ENCODE peak calls at places on chromosome 3, in four cellular contexts. C is GM06990, E is BJ, B is endodermal cell. L is an unnamed sample.

GRCh38 chr3:113495035-113495434 is 19.9 kb downstream of the SPICE1 start:
- DNase-seq in B (peak), E (no peak), C (no peak), L (peak)

GRCh38 chr3:120170223-120170622 is 76.0 kb upstream of the GSK3B start:
- DNase-seq in E (peak), B (no peak), C (no peak), L (peak)

GRCh38 chr3:175805825-175806224 is 946.7 kb downstream of the NAALADL2 start:
- DNase-seq in B (no peak), E (no peak), C (no peak), L (no peak)

GRCh38 chr3:128619146-128619890 is 31.3 kb downstream of the RPN1 start:
- DNase-seq in C (no peak), E (no peak), B (no peak), L (peak)

GRCh38 chr3:40741729-40742128 is 217.0 kb downstream of the ZNF621 start:
- DNase-seq in C (no peak), E (no peak), B (no peak), L (peak)

GRCh38 chr3:160678447-160678846 is 1.5 kb downstream of the ARL14 start:
- DNase-seq in B (no peak), E (no peak), C (no peak), L (peak)

GRCh38 chr3:178397836-178398235 is 138.4 kb upstream of the KCNMB2 start:
- DNase-seq in B (no peak), E (no peak), C (no peak), L (no peak)

GRCh38 chr3:128041378-128041777 is 10.9 kb upstream of the SEC61A1 start:
- DNase-seq in B (no peak), E (no peak), C (no peak), L (no peak)

GRCh38 chr3:143445118-143445517 is 325.5 kb downstream of the CHST2 start:
- DNase-seq in E (no peak), C (no peak), B (no peak), L (no peak)

GRCh38 chr3:38108649-38109579 is 28.0 kb downstream of the ACAA1 start:
- DNase-seq in C (no peak), B (peak), E (no peak), L (no peak)

GRCh38 chr3:160686955-160687535 is 10.1 kb downstream of the ARL14 start:
- DNase-seq in C (no peak), E (no peak), B (no peak), L (peak)

GRCh38 chr3:136659253-136659652 is 92.9 kb downstream of the STAG1 start:
- DNase-seq in C (no peak), B (peak), E (peak), L (peak)

GRCh38 chr3:186107148-186108105 is 1.5 kb downstream of the ETV5 start:
- DNase-seq in B (peak), E (no peak), C (peak), L (peak)

GRCh38 chr3:15858547-15859506 is 61.0 kb upstream of the ANKRD28 start:
- DNase-seq in C (peak), B (peak), E (no peak), L (no peak)

GRCh38 chr3:72230774-72231379 is 445.9 kb upstream of the PROK2 start:
- DNase-seq in B (no peak), C (no peak), E (peak), L (no peak)
- H3K4me3 ChIP-seq in B (no peak), C (no peak), E (no peak), L (no peak)

DNA sequence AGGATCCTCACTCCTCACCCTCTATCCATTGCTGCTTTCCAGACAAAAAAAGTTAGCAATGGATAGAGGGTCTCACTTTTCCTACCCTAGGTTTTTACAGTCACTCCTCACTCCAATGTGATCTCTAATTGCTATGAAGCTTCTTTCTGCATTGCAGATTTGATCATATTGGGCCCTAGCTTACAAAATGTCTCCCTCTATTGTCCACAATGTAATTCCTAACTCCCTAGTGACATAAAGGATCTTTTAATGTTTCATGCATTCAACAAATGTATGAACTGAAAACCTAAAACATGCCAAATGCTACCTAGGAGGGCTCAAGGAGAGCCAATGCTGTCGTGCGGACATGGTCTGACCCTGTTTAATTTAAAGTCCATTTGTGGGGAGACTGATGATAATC is 234.8 kb downstream of the CADM2 start:
- DNase-seq in E (no peak), B (no peak), C (no peak), L (no peak)
- TF ChIP-seq CTCF in E (no peak), B (no peak), C (no peak), L (no peak)

DNA sequence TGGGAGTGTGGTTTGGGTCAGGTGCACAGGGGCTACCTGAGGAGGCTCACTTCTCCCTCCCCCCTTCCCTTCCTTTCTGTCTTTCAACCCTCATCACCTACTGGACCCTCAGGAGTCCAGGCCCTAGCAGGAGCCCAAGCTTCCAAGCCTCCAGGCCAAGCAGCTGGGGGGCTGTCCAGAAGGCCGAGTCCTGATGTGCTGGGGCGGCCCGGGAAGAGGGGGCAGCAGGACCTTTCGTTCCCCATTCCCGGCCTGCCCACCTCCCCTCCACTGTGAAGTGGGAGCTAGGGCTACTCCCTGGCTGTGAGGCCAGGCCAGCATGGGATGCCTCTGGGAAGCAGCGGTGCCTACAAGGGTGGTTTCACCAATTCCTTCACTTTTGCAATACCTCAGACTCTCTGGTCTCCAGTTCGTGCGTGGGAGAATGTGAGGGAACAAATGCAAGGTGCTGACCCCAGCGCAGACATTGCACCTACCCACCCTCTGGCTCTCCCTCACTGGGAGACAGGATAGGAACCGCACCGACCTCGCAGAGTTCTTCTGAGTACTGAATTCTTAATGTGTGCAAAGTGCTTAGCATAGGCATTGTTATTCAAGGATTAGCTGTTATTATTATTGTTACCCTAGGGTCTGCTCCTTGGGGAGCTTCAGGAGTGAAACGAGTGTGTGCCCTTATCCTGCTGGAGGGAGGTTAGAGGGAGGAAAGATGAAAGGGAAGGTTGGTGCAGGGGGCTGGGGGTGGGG is 2.5 kb downstream of the EPHB3 start:
- DNase-seq in E (no peak), B (peak), C (no peak), L (no peak)
- H3K4me3 ChIP-seq in E (peak), B (peak), C (no peak), L (no peak)

GRCh38 chr3:8660781-8661180 is 16.2 kb upstream of the SSUH2 start:
- DNase-seq in C (no peak), E (no peak), B (peak), L (peak)
- TF ChIP-seq CTCF in C (no peak), E (no peak), B (peak), L (no peak)

L was measured in fibroblast of pulmonary artery.